ENCODE peak calls at places on chromosomes 3 and 15, in four cellular contexts. C is astrocyte, B is PC-3, L is AG09309. P is an unnamed sample.
A peak's percentile ranks its signal among the peaks of the same experiment; 100 is the strongest.

GRCh38 chr3:30471076-30471475 is 135.3 kb upstream of the TGFBR2 start:
- DNase-seq in C (peak; percentile 88), B (peak; percentile 26), L (no peak), P (no peak)

GRCh38 chr3:44833394-44833793 is 28.3 kb upstream of the TMEM42 start:
- DNase-seq in C (no peak), B (no peak), L (no peak), P (no peak)

GRCh38 chr3:114362815-114363214 is 69.0 kb downstream of the TIGIT start:
- DNase-seq in C (peak; percentile 27), B (peak; percentile 37), L (no peak), P (no peak)

GRCh38 chr15:51368751-51369450 is 27.4 kb downstream of the GLDN start:
- DNase-seq in C (peak; percentile 86), B (peak; percentile 86), L (peak; percentile 56), P (no peak)

GRCh38 chr3:14410501-14411165 is 8.2 kb downstream of the SLC6A6 start:
- DNase-seq in C (peak; percentile 79), B (peak; percentile 86), L (peak; percentile 83), P (no peak)

GRCh38 chr3:27730774-27731659 is 8.9 kb upstream of the EOMES start:
- DNase-seq in C (no peak), B (no peak), L (no peak), P (no peak)

GRCh38 chr15:43274136-43274535 is 7.4 kb upstream of the TGM5 start:
- DNase-seq in C (no peak), B (peak; percentile 83), L (no peak), P (no peak)

GRCh38 chr3:115670911-115671310 is 47.6 kb downstream of the GAP43 start:
- DNase-seq in C (peak; percentile 47), B (no peak), L (no peak), P (no peak)

GRCh38 chr15:69576035-69576526 is 123.5 kb downstream of the RPLP1 start:
- DNase-seq in C (no peak), B (peak; percentile 75), L (no peak), P (no peak)

GRCh38 chr15:81002254-81003022 is 1.7 kb downstream of the TLNRD1 start:
- DNase-seq in C (no peak), B (no peak), L (no peak), P (no peak)

GRCh38 chr3:10164546-10165393 is at the start of gene IRAK2:
- DNase-seq in C (peak; percentile 25), B (peak; percentile 71), L (no peak), P (no peak)

GRCh38 chr3:196774191-196774820 is 34.6 kb downstream of the PAK2 start:
- DNase-seq in C (no peak), B (no peak), L (no peak), P (peak; percentile 10)

GRCh38 chr15:60396964-60397771 is 618 bp downstream of the ANXA2 start:
- DNase-seq in C (no peak), B (peak; percentile 78), L (no peak), P (no peak)

GRCh38 chr3:141407043-141407442 is 38.7 kb downstream of the ZBTB38 start:
- DNase-seq in C (peak; percentile 93), B (no peak), L (peak; percentile 95), P (peak; percentile 96)

GRCh38 chr3:141406265-141406664 is 38.0 kb downstream of the ZBTB38 start:
- DNase-seq in C (no peak), B (no peak), L (no peak), P (no peak)

GRCh38 chr3:141405581-141405980 is 37.3 kb downstream of the ZBTB38 start:
- DNase-seq in C (peak; percentile 85), B (no peak), L (no peak), P (no peak)

GRCh38 chr3:141408596-141408995 is 40.3 kb downstream of the ZBTB38 start:
- DNase-seq in C (no peak), B (no peak), L (no peak), P (no peak)

GRCh38 chr3:141407817-141408216 is 39.5 kb downstream of the ZBTB38 start:
- DNase-seq in C (no peak), B (no peak), L (no peak), P (no peak)
- H3K4me3 ChIP-seq in C (no peak overlapping the region), B (no peak overlapping the region), L (no peak overlapping the region), P (no peak overlapping the region)

DNA sequence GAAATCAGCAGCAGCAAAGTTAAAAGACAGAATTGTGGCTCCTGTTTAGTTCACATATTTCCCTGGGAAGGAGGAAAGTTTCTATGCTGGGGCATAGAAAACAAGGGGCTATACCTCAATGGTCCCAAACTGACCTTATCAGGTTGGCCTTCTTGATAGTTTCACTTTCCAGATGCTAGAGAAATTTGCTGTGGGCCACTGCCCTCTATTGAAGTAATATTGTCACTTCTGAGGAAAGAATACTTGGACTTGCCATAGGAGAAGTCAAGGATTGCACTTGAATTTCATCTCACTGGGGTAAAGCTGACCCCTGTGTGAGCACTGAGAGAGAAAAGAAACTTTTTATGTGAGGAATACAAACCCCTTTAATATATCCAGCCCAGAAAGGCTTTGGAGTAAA is 49.3 kb upstream of the XCR1 start:
- DNase-seq in C (no peak), B (peak; percentile 65), L (no peak), P (no peak)
- TF ChIP-seq CTCF in C (no peak), B (peak; percentile 60), L (peak; percentile 34), P (no peak)

DNA sequence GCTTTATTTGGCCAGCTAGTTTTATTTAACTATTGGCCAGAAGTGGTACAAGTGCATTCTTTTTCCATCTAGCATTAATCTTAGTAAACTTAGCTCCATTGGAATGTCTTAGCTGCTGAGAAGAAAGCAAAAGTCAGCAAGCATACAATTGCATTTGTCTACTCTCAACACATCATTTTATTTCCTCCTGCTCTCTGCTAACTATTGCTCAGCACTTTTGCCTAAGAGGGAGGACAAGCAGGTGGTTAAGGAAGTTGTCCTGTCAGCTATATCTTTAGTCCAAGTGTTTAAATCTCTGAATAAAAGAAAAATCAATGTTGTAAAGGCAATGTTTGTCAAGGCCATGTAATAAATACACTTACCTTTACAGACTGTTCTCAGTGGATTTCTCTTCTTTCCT is 51.0 kb downstream of the FHIT start:
- DNase-seq in C (no peak), B (no peak), L (no peak), P (no peak)
- H3K4me3 ChIP-seq in C (no peak overlapping the region), B (no peak overlapping the region), L (no peak overlapping the region), P (no peak overlapping the region)

DNA sequence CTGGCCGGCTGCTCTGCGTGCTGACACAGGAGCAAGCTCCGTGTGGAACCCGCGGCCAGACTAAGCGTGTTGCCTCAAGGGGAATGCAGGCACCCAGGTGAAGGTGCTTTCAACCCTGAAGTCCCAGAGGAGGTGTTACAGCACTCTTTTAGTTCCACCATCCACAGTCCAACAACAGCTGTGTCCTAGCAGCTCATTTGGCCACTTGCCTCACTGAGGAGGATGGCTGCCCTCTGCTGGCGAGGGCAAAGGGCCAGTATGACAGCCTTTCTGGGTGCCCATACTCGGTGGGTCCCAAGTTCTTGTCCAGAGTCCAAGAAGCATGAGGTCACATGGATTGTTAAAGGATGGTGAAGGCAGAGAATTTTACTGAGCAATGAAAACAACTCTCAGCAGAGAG is 87.8 kb downstream of the C3orf85 start:
- DNase-seq in C (no peak), B (peak; percentile 52), L (no peak), P (no peak)
- TF ChIP-seq CTCF in C (no peak), B (peak; percentile 75), L (no peak), P (no peak)

GRCh38 chr3:141392018-141392370 is 23.7 kb downstream of the ZBTB38 start:
- DNase-seq in C (no peak), B (no peak), L (no peak), P (no peak)

GRCh38 chr3:141390747-141391146 is 22.4 kb downstream of the ZBTB38 start:
- DNase-seq in C (no peak), B (no peak), L (no peak), P (no peak)

GRCh38 chr3:141393151-141394076 is 25.1 kb downstream of the ZBTB38 start:
- DNase-seq in C (no peak), B (no peak), L (no peak), P (no peak)

GRCh38 chr3:141391298-141392017 is 23.2 kb downstream of the ZBTB38 start:
- DNase-seq in C (no peak), B (no peak), L (no peak), P (no peak)

GRCh38 chr3:141392416-141392815 is 24.1 kb downstream of the ZBTB38 start:
- DNase-seq in C (no peak), B (no peak), L (no peak), P (no peak)
- H3K4me3 ChIP-seq in C (no peak overlapping the region), B (no peak overlapping the region), L (no peak overlapping the region), P (no peak overlapping the region)

GRCh38 chr3:58824285-58824684 is 157.7 kb upstream of the FAM3D start:
- DNase-seq in C (peak; percentile 30), B (peak; percentile 81), L (peak; percentile 39), P (peak; percentile 56)
- TF ChIP-seq CTCF in C (peak; percentile 84), B (peak; percentile 97), L (peak; percentile 80), P (peak; percentile 83)

GRCh38 chr15:63509933-63510547 is 5.6 kb downstream of the USP3 start:
- DNase-seq in C (peak; percentile 78), B (peak; percentile 75), L (no peak), P (no peak)
- H3K4me3 ChIP-seq in C (peak overlapping the region; percentile 25), B (peak overlapping the region; percentile 64), L (no peak overlapping the region), P (peak overlapping the region; percentile 0)

GRCh38 chr15:65212097-65212496 is 824 bp upstream of the CILP start:
- DNase-seq in C (no peak), B (no peak), L (no peak), P (no peak)
- TF ChIP-seq CTCF in C (peak; percentile 32), B (peak; percentile 55), L (peak; percentile 40), P (peak; percentile 62)

P was measured in HFF-Myc.